ENCODE peak calls at places on chromosomes 16 and 17, in four cellular contexts. X, H, T and G are unnamed samples.

GRCh38 chr17:1592751-1593629 is 30.4 kb upstream of the PITPNA start:
- DNase-seq in X (no peak), T (no peak), H (peak), G (no peak)

GRCh38 chr17:73757324-73757942 is 113.2 kb upstream of the SDK2 start:
- DNase-seq in H (no peak), T (no peak), X (no peak), G (no peak)

GRCh38 chr17:76683011-76683755 is 27.6 kb downstream of the MXRA7 start:
- DNase-seq in X (no peak), H (no peak), T (no peak), G (no peak)

GRCh38 chr17:349666-350065 is 2.9 kb downstream of the RPH3AL start:
- DNase-seq in X (no peak), H (no peak), T (no peak), G (no peak)

GRCh38 chr16:54282923-54283734 is 3.5 kb downstream of the IRX3 start:
- DNase-seq in H (no peak), X (no peak), T (no peak), G (no peak)

GRCh38 chr16:9302102-9302501 is 210.7 kb downstream of the HAPSTR1 start:
- DNase-seq in T (no peak), X (no peak), H (no peak), G (no peak)

GRCh38 chr17:48545022-48545376 is at the start of gene HOXB2:
- DNase-seq in X (peak), H (no peak), T (no peak), G (no peak)

GRCh38 chr17:66947311-66947710 is 17.2 kb upstream of the CACNG4 start:
- DNase-seq in T (no peak), H (no peak), X (no peak), G (no peak)

GRCh38 chr16:83727018-83727417 is 80.8 kb upstream of the HSBP1 start:
- DNase-seq in X (no peak), H (no peak), T (no peak), G (no peak)

DNA sequence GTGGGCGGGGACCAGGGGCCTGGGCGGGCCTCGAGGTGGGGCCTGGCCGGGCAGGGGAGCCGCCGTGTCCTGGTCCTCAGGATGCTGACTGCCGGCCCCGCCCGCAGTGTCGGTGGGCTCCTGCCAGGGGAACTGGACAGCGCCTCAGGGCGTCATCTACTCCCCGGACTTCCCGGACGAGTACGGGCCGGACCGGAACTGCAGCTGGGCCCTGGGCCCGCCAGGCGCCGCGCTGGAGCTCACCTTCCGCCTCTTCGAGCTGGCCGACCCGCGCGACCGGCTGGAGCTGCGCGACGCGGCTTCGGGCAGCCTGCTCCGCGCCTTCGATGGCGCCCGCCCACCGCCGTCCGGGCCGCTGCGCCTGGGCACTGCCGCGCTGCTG is 2.4 kb upstream of the PAQR4 start:
- DNase-seq in T (peak), X (no peak), H (no peak), G (no peak)
- H3K4me3 ChIP-seq in T (peak), X (peak), H (peak), G (peak)

GRCh38 chr17:49703557-49704277 is 4.0 kb downstream of the SLC35B1 start:
- DNase-seq in H (peak), T (no peak), X (no peak), G (no peak)

GRCh38 chr17:49707608-49708514 is at the start of gene SLC35B1:
- DNase-seq in X (peak), H (peak), T (peak), G (peak)

GRCh38 chr17:49705254-49705653 is 2.5 kb downstream of the SLC35B1 start:
- DNase-seq in H (no peak), T (no peak), X (no peak), G (no peak)

GRCh38 chr17:49708515-49709161 is 874 bp upstream of the SLC35B1 start:
- DNase-seq in X (no peak), T (no peak), H (no peak), G (no peak)

DNA sequence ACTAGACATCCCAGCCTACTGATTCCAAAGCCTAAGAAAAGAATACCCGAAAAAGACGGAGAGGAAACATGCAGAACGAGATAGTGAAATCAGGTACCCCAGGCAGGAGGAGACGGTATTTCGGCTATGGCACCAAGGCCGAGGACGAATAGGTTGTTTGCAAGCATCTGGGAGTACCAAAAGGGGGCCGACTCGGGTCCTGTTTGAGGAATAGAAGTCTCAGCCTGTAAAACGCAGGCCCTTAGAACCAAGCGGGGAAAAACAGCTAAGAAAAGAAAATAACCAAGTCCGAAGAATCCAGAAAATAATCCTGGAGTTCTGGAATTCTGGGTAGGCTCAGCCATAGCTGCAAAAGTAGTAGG is 537 bp downstream of the SLC35B1 start:
- DNase-seq in T (no peak), H (no peak), X (no peak), G (no peak)
- TF ChIP-seq CTCF in T (no peak), H (no peak), X (no peak), G (no peak)

DNA sequence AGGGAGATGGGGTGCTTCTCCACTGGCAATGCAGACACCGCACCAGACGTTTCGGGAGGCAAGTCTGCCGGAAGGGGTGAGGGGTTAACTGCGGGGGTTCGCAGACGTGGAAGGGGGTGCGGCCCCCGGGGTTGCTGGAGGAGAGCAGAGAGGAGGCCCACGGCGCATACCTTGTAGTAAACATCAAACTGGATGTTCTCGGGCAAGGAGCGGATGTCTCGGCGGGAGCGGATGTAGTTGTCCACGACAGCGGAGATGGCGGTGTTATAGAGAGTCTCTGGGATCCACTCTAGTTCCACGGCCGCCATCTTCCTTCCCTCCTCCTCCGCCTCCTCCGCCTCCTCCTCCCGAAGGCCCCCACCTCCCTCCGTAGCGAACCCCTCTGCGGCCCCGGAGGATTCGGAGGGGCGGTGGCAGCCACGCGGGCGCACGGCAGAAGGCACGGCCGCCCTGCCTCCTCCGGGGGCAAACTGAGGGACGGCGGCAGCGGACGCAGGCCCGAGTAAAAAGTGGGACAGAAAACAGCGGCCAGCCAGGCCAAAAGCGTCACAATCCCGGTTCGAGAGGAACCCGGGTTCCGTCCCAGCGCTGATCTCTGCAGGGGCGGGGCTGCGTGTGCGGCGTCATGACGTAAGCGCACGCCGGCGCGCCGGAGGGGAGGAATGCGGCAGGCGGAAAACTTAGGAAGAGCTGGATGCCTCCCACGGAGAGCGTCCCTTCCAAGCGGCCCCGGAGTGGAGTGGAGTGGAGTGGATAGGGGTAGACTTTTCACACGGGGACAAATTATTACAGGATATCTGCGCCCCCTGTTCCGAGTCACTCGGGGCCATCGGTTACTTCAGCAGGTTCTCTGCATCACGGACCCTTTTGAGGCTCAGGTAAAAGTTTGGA is at the start of gene APPBP2:
- DNase-seq in H (peak), X (peak), T (peak), G (no peak)
- H3K4me3 ChIP-seq in H (peak), X (peak), T (peak), G (peak)

DNA sequence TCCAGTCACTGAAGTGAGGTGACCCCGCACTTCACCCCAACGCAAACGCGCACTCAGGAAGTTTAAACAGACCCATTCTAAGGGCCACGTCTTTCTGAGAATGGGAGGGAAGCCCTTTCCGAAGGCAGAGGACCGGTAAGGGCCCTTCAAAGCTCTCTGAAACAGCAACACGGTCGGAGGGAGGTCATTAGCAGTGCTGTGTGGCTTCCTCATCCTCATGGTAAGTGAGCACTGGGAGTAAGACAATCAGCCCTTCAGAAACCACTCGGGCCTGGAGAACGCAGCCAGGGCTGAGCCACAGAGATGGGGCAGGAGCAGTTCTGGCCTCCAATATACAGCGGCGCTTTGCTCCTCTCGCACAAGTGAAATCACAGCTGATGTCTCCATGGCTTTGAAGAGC is 23.7 kb downstream of the SRL start:
- DNase-seq in H (no peak), T (no peak), X (no peak), G (no peak)
- TF ChIP-seq CTCF in H (no peak), T (no peak), X (no peak), G (no peak)

DNA sequence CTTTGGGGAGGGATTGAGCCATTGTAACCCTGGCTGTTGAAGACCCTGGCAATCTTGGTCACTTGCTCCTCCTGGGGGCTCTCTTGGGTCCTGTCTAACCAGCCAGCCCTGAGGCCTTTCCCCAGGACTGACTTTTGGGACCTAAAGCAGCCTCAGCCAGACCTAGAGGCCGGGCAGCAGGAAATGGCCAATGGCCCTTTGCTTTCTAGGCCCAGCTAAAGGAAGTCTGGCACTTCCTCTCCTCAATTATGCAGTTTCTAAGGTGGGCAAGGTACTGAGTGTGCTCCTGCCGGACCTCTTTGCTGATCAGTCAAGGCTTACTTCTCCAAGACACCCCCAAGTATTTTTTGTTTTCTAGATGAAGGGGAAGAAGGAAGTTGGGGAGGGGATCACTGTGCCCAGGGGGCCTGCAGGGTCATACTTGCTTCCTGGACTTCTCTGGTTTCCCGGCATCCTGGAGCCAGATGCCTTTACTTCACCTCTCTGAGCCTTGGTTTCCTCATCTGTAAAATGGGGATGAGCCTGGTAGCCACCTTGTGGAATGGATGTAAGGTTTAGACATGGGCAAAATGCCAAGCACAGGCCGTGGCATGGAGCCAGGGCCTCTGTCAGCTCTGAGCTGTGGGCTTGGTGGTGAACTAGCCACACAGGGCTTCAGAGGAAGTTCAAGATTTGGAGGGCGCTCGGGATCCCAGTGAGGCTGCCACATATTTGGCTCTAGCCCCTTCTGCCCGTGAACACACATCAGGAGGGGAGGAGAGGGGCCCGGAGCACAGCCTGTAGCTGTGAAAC is 8.6 kb downstream of the CX3CL1 start:
- DNase-seq in X (peak), T (no peak), H (no peak), G (no peak)
- H3K4me3 ChIP-seq in X (no peak), T (no peak), H (no peak), G (no peak)

DNA sequence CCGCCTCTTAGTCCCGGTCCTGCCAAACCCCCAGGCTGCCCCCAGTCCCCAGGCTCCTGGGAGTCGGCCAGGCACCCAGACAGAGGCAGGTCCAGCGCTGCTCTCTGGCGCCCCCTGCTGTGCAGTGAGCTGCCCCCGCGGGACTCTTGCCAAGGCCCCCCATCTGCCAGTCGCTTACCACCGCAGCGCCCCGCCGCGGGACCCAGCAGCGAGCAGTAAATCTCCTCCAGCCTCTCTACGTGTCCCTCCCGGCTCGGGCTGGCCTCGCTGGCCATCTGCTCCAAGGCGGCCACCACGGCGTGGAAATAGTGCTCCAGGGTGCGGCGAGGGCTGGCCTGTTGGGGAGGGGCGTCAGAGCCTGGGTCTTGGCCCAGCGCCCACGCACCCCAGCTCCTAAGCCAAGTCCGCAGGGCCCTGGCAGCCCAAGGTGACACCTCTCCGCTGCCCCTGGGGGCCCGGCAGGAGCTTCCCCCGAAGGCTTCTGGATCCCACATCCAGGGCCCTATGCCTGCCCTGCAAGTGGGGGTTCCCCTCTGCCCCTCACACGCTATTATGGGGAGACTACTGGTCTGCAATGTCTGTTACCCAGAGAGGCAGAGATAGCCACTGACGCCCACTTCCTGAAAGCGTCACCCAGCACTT is 33.7 kb upstream of the MFSD6L start:
- DNase-seq in T (no peak), X (peak), H (no peak), G (no peak)
- TF ChIP-seq CTCF in T (peak), X (peak), H (peak), G (peak)

GRCh38 chr16:85899444-85899843 is 482 bp downstream of the IRF8 start:
- DNase-seq in T (peak), H (no peak), X (no peak), G (no peak)
- H3K4me3 ChIP-seq in T (peak), H (peak), X (peak), G (peak)

GRCh38 chr16:2816751-2817495 is at the start of gene PRSS21:
- DNase-seq in H (peak), X (no peak), T (no peak), G (no peak)
- TF ChIP-seq CTCF in H (no peak), X (no peak), T (peak), G (peak)

GRCh38 chr17:78484300-78485159 is 92.7 kb downstream of the DNAH17 start:
- DNase-seq in T (peak), H (peak), X (no peak), G (no peak)
- H3K4me3 ChIP-seq in T (peak), H (peak), X (no peak), G (no peak)

GRCh38 chr17:40130352-40131042 is 8.7 kb downstream of the MSL1 start:
- DNase-seq in X (no peak), H (no peak), T (peak), G (no peak)

GRCh38 chr17:40124279-40125141 is 2.7 kb downstream of the MSL1 start:
- DNase-seq in T (no peak), H (no peak), X (no peak), G (no peak)

GRCh38 chr17:40123811-40124114 is 2.0 kb downstream of the MSL1 start:
- DNase-seq in H (no peak), T (no peak), X (no peak), G (no peak)

GRCh38 chr17:40134184-40134583 is 6.2 kb upstream of the CASC3 start:
- DNase-seq in X (no peak), T (peak), H (no peak), G (no peak)

DNA sequence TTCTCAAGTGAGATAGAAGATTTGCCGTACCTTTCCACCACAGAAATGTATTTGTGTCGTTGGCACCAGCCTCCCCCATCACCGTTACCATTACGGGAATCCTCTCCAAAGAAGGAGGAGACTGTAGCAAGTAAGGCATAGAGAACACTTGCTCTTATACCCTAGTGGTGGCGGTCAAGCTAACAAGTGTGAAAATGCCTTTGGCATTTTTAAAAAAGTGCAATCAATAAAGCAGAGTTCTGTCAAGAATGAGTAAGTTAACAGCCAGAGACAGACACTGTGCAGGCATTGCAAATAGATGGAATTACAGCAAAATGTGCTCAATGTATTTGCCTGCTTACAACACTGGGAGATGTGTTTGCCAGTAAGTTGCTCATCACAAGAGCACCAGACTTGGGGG is 7.7 kb downstream of the MSL1 start:
- DNase-seq in H (no peak), T (no peak), X (no peak), G (no peak)
- TF ChIP-seq CTCF in H (no peak), T (no peak), X (no peak), G (no peak)